ENCODE peak calls at places on chromosomes 4 and X, in seven cellular contexts. Y is astrocyte, I is colonic mucosa, C is fibroblast of pulmonary artery, T is suprapubic skin, B is AG04450, A is upper lobe of right lung. W is an unnamed sample.
A peak's percentile ranks its signal among the peaks of the same experiment; 100 is the strongest.

GRCh38 chr4:105060628-105061027 is 86.0 kb upstream of the TET2 start:
- DNase-seq in Y (peak; percentile 76), I (no peak), C (peak; percentile 20), T (no peak), B (no peak), A (no peak), W (no peak)

GRCh38 chrX:34053931-34054330 is 78.2 kb downstream of the FAM47A start:
- DNase-seq in Y (no peak), I (no peak), C (no peak), T (no peak), B (no peak), A (no peak), W (no peak)

GRCh38 chrX:123077671-123078070 is 106.4 kb upstream of the GRIA3 start:
- DNase-seq in Y (no peak), I (no peak), C (no peak), T (no peak), B (no peak), A (no peak), W (peak; percentile 32)

GRCh38 chr4:85488416-85488815 is 13.5 kb downstream of the ARHGAP24 start:
- DNase-seq in Y (no peak), I (no peak), C (no peak), T (no peak), B (no peak), A (no peak), W (no peak)

GRCh38 chr4:153432971-153433752 is 33.0 kb upstream of the TMEM131L start:
- DNase-seq in Y (peak; percentile 83), I (peak; percentile 75), C (peak; percentile 81), T (no peak), B (no peak), A (no peak), W (peak; percentile 34)

GRCh38 chrX:8090906-8091305 is 80.2 kb downstream of the VCX2 start:
- DNase-seq in Y (no peak), I (no peak), C (no peak), T (no peak), B (no peak), A (no peak), W (no peak)

GRCh38 chr4:114694770-114695169 is 96.2 kb downstream of the UGT8 start:
- DNase-seq in Y (peak; percentile 3), I (no peak), C (peak; percentile 51), T (no peak), B (no peak), A (no peak), W (peak; percentile 72)

GRCh38 chr4:169557061-169557636 is 55.2 kb downstream of the NEK1 start:
- DNase-seq in Y (peak; percentile 90), I (no peak), C (no peak), T (no peak), B (no peak), A (no peak), W (no peak)

GRCh38 chr4:173448103-173448502 is 49.2 kb upstream of the SCRG1 start:
- DNase-seq in Y (peak; percentile 59), I (no peak), C (peak; percentile 33), T (no peak), B (no peak), A (no peak), W (peak; percentile 52)

GRCh38 chrX:8726031-8726652 is 5.8 kb downstream of the ANOS1 start:
- DNase-seq in Y (peak; percentile 64), I (no peak), C (no peak), T (no peak), B (no peak), A (no peak), W (peak; percentile 34)

GRCh38 chr4:158209825-158210807 is at the start of gene TMEM144:
- DNase-seq in Y (peak; percentile 87), I (peak; percentile 94), C (peak; percentile 87), T (peak; percentile 93), B (peak; percentile 52), A (peak; percentile 96), W (peak; percentile 96)

GRCh38 chrX:13891367-13892146 is 74.7 kb upstream of the GPM6B start:
- DNase-seq in Y (no peak), I (no peak), C (no peak), T (no peak), B (no peak), A (no peak), W (no peak)

GRCh38 chrX:1453951-1454785 is 1.5 kb upstream of the ASMTL start:
- DNase-seq in Y (peak; percentile 31), I (peak; percentile 92), C (peak; percentile 85), T (peak; percentile 87), B (peak; percentile 23), A (peak; percentile 94), W (peak; percentile 94)

GRCh38 chrX:14802943-14803710 is 69.7 kb downstream of the FANCB start:
- DNase-seq in Y (no peak), I (no peak), C (peak; percentile 46), T (no peak), B (no peak), A (no peak), W (peak; percentile 56)

GRCh38 chr4:23384741-23385140 is 505.1 kb downstream of the PPARGC1A start:
- DNase-seq in Y (peak; percentile 70), I (no peak), C (peak; percentile 31), T (no peak), B (no peak), A (no peak), W (no peak)

GRCh38 chrX:68868902-68869800 is 40.3 kb downstream of the EFNB1 start:
- DNase-seq in Y (no peak), I (peak; percentile 64), C (no peak), T (no peak), B (no peak), A (no peak), W (no peak)

GRCh38 chr4:157271166-157271869 is 50.8 kb downstream of the GRIA2 start:
- DNase-seq in Y (peak; percentile 74), I (no peak), C (no peak), T (no peak), B (no peak), A (no peak), W (no peak)

GRCh38 chr4:180827193-180827592 is 1416.0 kb upstream of the TENM3 start:
- DNase-seq in Y (no peak), I (no peak), C (peak; percentile 30), T (no peak), B (no peak), A (no peak), W (peak; percentile 55)

GRCh38 chr4:31230579-31230978 is 510.4 kb downstream of the PCDH7 start:
- DNase-seq in Y (no peak), I (no peak), C (no peak), T (no peak), B (no peak), A (no peak), W (no peak)

GRCh38 chr4:101865501-101866062 is 75.1 kb downstream of the BANK1 start:
- DNase-seq in Y (peak; percentile 45), I (no peak), C (peak; percentile 4), T (no peak), B (no peak), A (no peak), W (peak; percentile 54)

GRCh38 chr4:61445374-61446063 is 245.4 kb downstream of the ADGRL3 start:
- DNase-seq in Y (no peak), I (no peak), C (no peak), T (no peak), B (no peak), A (no peak), W (no peak)

GRCh38 chr4:87428979-87429378 is 6.6 kb downstream of the NUDT9 start:
- DNase-seq in Y (no peak), I (no peak), C (no peak), T (no peak), B (no peak), A (no peak), W (no peak)

GRCh38 chr4:87430038-87430437 is 7.7 kb downstream of the NUDT9 start:
- DNase-seq in Y (peak; percentile 38), I (no peak), C (no peak), T (no peak), B (no peak), A (no peak), W (no peak)

GRCh38 chr4:87425711-87426110 is 3.3 kb downstream of the NUDT9 start:
- DNase-seq in Y (no peak), I (no peak), C (no peak), T (no peak), B (no peak), A (no peak), W (no peak)

GRCh38 chr4:87427518-87427868 is 5.1 kb downstream of the NUDT9 start:
- DNase-seq in Y (no peak), I (no peak), C (no peak), T (no peak), B (no peak), A (no peak), W (no peak)

DNA sequence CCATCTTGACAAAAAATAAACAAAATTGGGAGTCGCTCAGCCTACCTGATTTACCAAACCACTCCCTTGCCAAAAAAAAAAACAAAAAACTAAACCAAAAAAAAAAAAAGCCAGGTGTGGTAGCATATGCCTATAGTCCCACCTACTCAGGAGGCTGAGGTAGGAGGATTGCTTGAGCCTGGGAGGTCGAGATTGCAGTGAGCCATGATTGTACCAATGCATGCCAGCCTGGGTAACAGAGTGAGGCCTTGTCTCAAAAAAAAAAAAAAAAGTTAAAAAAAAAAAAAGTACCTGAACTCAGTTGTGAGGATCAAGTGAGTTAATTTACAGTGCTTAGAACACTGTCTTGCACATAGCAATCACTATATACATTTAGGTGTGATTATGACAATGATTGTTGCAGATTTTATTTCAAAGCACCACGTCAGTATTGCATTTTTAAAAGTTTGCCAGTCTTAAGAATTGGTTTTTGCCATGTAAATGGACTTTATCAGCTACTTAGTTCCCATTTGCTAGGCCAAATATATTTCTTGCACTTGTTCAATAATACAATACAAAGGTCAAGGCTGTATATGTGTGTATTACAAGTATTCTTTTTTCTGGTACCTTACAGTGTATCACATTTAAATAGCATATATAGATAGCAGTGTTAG is 4.6 kb downstream of the NUDT9 start:
- DNase-seq in Y (no peak), I (no peak), C (no peak), T (no peak), B (no peak), A (no peak), W (no peak)
- H3K4me3 ChIP-seq in Y (no peak overlapping the region), I (no peak overlapping the region), C (no peak overlapping the region), T (no peak overlapping the region), B (no peak overlapping the region), A (no peak overlapping the region), W (no peak overlapping the region)

GRCh38 chrX:37847733-37848197 is 394 bp upstream of the DYNLT3 start:
- DNase-seq in Y (no peak), I (no peak), C (no peak), T (no peak), B (no peak), A (no peak), W (no peak)
- H3K4me3 ChIP-seq in Y (peak overlapping the region; percentile 70), I (peak overlapping the region; percentile 56), C (peak overlapping the region; percentile 68), T (peak overlapping the region; percentile 74), B (peak overlapping the region; percentile 73), A (peak overlapping the region; percentile 67), W (peak overlapping the region; percentile 83)

DNA sequence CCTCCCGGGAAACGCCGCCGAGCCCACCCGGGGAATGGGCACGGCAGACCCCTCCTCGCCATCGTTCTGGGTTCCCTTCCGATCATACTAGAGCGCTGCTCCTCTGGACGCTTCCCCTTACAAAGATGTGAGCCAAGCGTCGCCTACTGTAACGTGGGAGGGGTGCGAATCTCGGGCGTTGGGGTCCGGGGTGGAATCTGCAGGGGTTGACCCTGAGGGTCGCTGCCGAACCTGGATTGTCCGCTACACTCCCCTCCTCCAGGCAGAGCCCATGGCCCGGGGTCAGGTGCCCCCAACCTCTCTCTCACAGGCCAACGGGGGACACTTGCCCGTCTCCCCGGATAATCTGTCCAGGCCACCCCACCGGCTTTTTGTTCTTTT is 13.8 kb downstream of the BCOR start:
- DNase-seq in Y (no peak), I (no peak), C (no peak), T (no peak), B (no peak), A (no peak), W (no peak)
- H3K4me3 ChIP-seq in Y (no peak overlapping the region), I (peak overlapping the region; percentile 34), C (peak overlapping the region; percentile 38), T (peak overlapping the region; percentile 51), B (peak overlapping the region; percentile 46), A (peak overlapping the region; percentile 38), W (peak overlapping the region; percentile 70)

GRCh38 chr4:81164623-81165416 is 50.2 kb downstream of the PRKG2 start:
- DNase-seq in Y (peak; percentile 67), I (peak; percentile 40), C (no peak), T (no peak), B (peak; percentile 8), A (no peak), W (peak; percentile 7)
- H3K4me3 ChIP-seq in Y (peak overlapping the region; percentile 19), I (no peak overlapping the region), C (no peak overlapping the region), T (no peak overlapping the region), B (no peak overlapping the region), A (no peak overlapping the region), W (no peak overlapping the region)

W was measured in adipocyte.